ENCODE peak calls at places on chromosomes 12 and 14, in eight cellular contexts. One of them, this sample, is unnamed.

GRCh38 chr12:111769599-111769998 is 2.9 kb downstream of the ALDH2 start:
- DNase-seq in activated CD4-positive, alpha-beta T cell treated with anti-CD3 and anti-CD28 coated beads for 4 hours: no peak
- DNase-seq in NCI-H1417: no peak
- DNase-seq in D721Med: no peak
- DNase-seq in AG10803: no peak
- DNase-seq in activated T-helper 1 cell treated with anti-CD3 and anti-CD28 coated beads, Interleukin-12 subunit alpha, Interleukin-12 subunit beta, Interleukin-2, Interleukin-4 antibody, amounts not matched to agents 30 ng/mL and 10 ng/mL and 1 ng/mL, durations not matched to agents 14 hours and 24 hours and 36 hours: no peak
- DNase-seq in skeletal muscle cell: no peak
- DNase-seq in mucosa of gallbladder: no peak
- DNase-seq in this sample: no peak

GRCh38 chr12:54429014-54429471 is 10.0 kb upstream of the ITGA5 start:
- DNase-seq in skeletal muscle cell: no peak
- DNase-seq in activated T-helper 1 cell treated with anti-CD3 and anti-CD28 coated beads, Interleukin-12 subunit alpha, Interleukin-12 subunit beta, Interleukin-2, Interleukin-4 antibody, amounts not matched to agents 30 ng/mL and 10 ng/mL and 1 ng/mL, durations not matched to agents 14 hours and 24 hours and 36 hours: no peak
- DNase-seq in NCI-H1417: no peak
- DNase-seq in D721Med: no peak
- DNase-seq in activated CD4-positive, alpha-beta T cell treated with anti-CD3 and anti-CD28 coated beads for 4 hours: no peak
- DNase-seq in AG10803: no peak
- DNase-seq in mucosa of gallbladder: no peak
- DNase-seq in this sample: no peak

GRCh38 chr14:96122496-96122895 is 82.1 kb upstream of the BDKRB2 start:
- DNase-seq in AG10803: no peak
- DNase-seq in D721Med: no peak
- DNase-seq in mucosa of gallbladder: peak; percentile 36
- DNase-seq in activated CD4-positive, alpha-beta T cell treated with anti-CD3 and anti-CD28 coated beads for 4 hours: no peak
- DNase-seq in skeletal muscle cell: peak; percentile 66
- DNase-seq in activated T-helper 1 cell treated with anti-CD3 and anti-CD28 coated beads, Interleukin-12 subunit alpha, Interleukin-12 subunit beta, Interleukin-2, Interleukin-4 antibody, amounts not matched to agents 30 ng/mL and 10 ng/mL and 1 ng/mL, durations not matched to agents 14 hours and 24 hours and 36 hours: no peak
- DNase-seq in NCI-H1417: no peak
- DNase-seq in this sample: no peak

GRCh38 chr14:65164825-65165135 is 62.5 kb upstream of the MAX start:
- DNase-seq in activated CD4-positive, alpha-beta T cell treated with anti-CD3 and anti-CD28 coated beads for 4 hours: no peak
- DNase-seq in mucosa of gallbladder: no peak
- DNase-seq in NCI-H1417: no peak
- DNase-seq in skeletal muscle cell: no peak
- DNase-seq in D721Med: no peak
- DNase-seq in AG10803: no peak
- DNase-seq in activated T-helper 1 cell treated with anti-CD3 and anti-CD28 coated beads, Interleukin-12 subunit alpha, Interleukin-12 subunit beta, Interleukin-2, Interleukin-4 antibody, amounts not matched to agents 30 ng/mL and 10 ng/mL and 1 ng/mL, durations not matched to agents 14 hours and 24 hours and 36 hours: no peak
- DNase-seq in this sample: no peak

GRCh38 chr12:27673285-27673684 is 23.0 kb upstream of the REP15 start:
- DNase-seq in NCI-H1417: no peak
- DNase-seq in activated T-helper 1 cell treated with anti-CD3 and anti-CD28 coated beads, Interleukin-12 subunit alpha, Interleukin-12 subunit beta, Interleukin-2, Interleukin-4 antibody, amounts not matched to agents 30 ng/mL and 10 ng/mL and 1 ng/mL, durations not matched to agents 14 hours and 24 hours and 36 hours: no peak
- DNase-seq in D721Med: no peak
- DNase-seq in activated CD4-positive, alpha-beta T cell treated with anti-CD3 and anti-CD28 coated beads for 4 hours: no peak
- DNase-seq in skeletal muscle cell: no peak
- DNase-seq in AG10803: no peak
- DNase-seq in mucosa of gallbladder: no peak
- DNase-seq in this sample: no peak

GRCh38 chr14:70192915-70193314 is 4.2 kb upstream of the SLC8A3 start:
- DNase-seq in skeletal muscle cell: no peak
- DNase-seq in D721Med: no peak
- DNase-seq in activated T-helper 1 cell treated with anti-CD3 and anti-CD28 coated beads, Interleukin-12 subunit alpha, Interleukin-12 subunit beta, Interleukin-2, Interleukin-4 antibody, amounts not matched to agents 30 ng/mL and 10 ng/mL and 1 ng/mL, durations not matched to agents 14 hours and 24 hours and 36 hours: no peak
- DNase-seq in activated CD4-positive, alpha-beta T cell treated with anti-CD3 and anti-CD28 coated beads for 4 hours: no peak
- DNase-seq in NCI-H1417: no peak
- DNase-seq in AG10803: no peak
- DNase-seq in mucosa of gallbladder: no peak
- DNase-seq in this sample: no peak

GRCh38 chr12:108955225-108955835 is 65.5 kb downstream of the SVOP start:
- DNase-seq in activated CD4-positive, alpha-beta T cell treated with anti-CD3 and anti-CD28 coated beads for 4 hours: no peak
- DNase-seq in D721Med: no peak
- DNase-seq in skeletal muscle cell: peak; percentile 8
- DNase-seq in activated T-helper 1 cell treated with anti-CD3 and anti-CD28 coated beads, Interleukin-12 subunit alpha, Interleukin-12 subunit beta, Interleukin-2, Interleukin-4 antibody, amounts not matched to agents 30 ng/mL and 10 ng/mL and 1 ng/mL, durations not matched to agents 14 hours and 24 hours and 36 hours: no peak
- DNase-seq in mucosa of gallbladder: no peak
- DNase-seq in NCI-H1417: peak; percentile 99
- DNase-seq in AG10803: peak; percentile 31
- DNase-seq in this sample: peak; percentile 32

GRCh38 chr12:22797686-22798085 is 172.7 kb downstream of the ETNK1 start:
- DNase-seq in activated CD4-positive, alpha-beta T cell treated with anti-CD3 and anti-CD28 coated beads for 4 hours: no peak
- DNase-seq in AG10803: no peak
- DNase-seq in NCI-H1417: no peak
- DNase-seq in activated T-helper 1 cell treated with anti-CD3 and anti-CD28 coated beads, Interleukin-12 subunit alpha, Interleukin-12 subunit beta, Interleukin-2, Interleukin-4 antibody, amounts not matched to agents 30 ng/mL and 10 ng/mL and 1 ng/mL, durations not matched to agents 14 hours and 24 hours and 36 hours: no peak
- DNase-seq in D721Med: no peak
- DNase-seq in skeletal muscle cell: no peak
- DNase-seq in mucosa of gallbladder: no peak
- DNase-seq in this sample: no peak

GRCh38 chr12:39236994-39237393 is 205.9 kb downstream of the KIF21A start:
- DNase-seq in D721Med: no peak
- DNase-seq in mucosa of gallbladder: no peak
- DNase-seq in activated CD4-positive, alpha-beta T cell treated with anti-CD3 and anti-CD28 coated beads for 4 hours: no peak
- DNase-seq in skeletal muscle cell: no peak
- DNase-seq in AG10803: peak; percentile 14
- DNase-seq in activated T-helper 1 cell treated with anti-CD3 and anti-CD28 coated beads, Interleukin-12 subunit alpha, Interleukin-12 subunit beta, Interleukin-2, Interleukin-4 antibody, amounts not matched to agents 30 ng/mL and 10 ng/mL and 1 ng/mL, durations not matched to agents 14 hours and 24 hours and 36 hours: no peak
- DNase-seq in NCI-H1417: no peak
- DNase-seq in this sample: no peak

GRCh38 chr12:127761880-127762279 is 505.1 kb upstream of the TMEM132C start:
- DNase-seq in NCI-H1417: no peak
- DNase-seq in activated T-helper 1 cell treated with anti-CD3 and anti-CD28 coated beads, Interleukin-12 subunit alpha, Interleukin-12 subunit beta, Interleukin-2, Interleukin-4 antibody, amounts not matched to agents 30 ng/mL and 10 ng/mL and 1 ng/mL, durations not matched to agents 14 hours and 24 hours and 36 hours: no peak
- DNase-seq in D721Med: no peak
- DNase-seq in activated CD4-positive, alpha-beta T cell treated with anti-CD3 and anti-CD28 coated beads for 4 hours: no peak
- DNase-seq in AG10803: no peak
- DNase-seq in skeletal muscle cell: no peak
- DNase-seq in mucosa of gallbladder: no peak
- DNase-seq in this sample: no peak

GRCh38 chr14:64990291-64990690 is 3.6 kb downstream of the FNTB start:
- DNase-seq in NCI-H1417: no peak
- DNase-seq in mucosa of gallbladder: no peak
- DNase-seq in activated CD4-positive, alpha-beta T cell treated with anti-CD3 and anti-CD28 coated beads for 4 hours: no peak
- DNase-seq in skeletal muscle cell: no peak
- DNase-seq in D721Med: no peak
- DNase-seq in AG10803: no peak
- DNase-seq in activated T-helper 1 cell treated with anti-CD3 and anti-CD28 coated beads, Interleukin-12 subunit alpha, Interleukin-12 subunit beta, Interleukin-2, Interleukin-4 antibody, amounts not matched to agents 30 ng/mL and 10 ng/mL and 1 ng/mL, durations not matched to agents 14 hours and 24 hours and 36 hours: no peak
- DNase-seq in this sample: no peak

GRCh38 chr14:70987042-70987441 is 79.8 kb downstream of the PCNX1 start:
- DNase-seq in activated CD4-positive, alpha-beta T cell treated with anti-CD3 and anti-CD28 coated beads for 4 hours: no peak
- DNase-seq in D721Med: no peak
- DNase-seq in mucosa of gallbladder: no peak
- DNase-seq in AG10803: no peak
- DNase-seq in activated T-helper 1 cell treated with anti-CD3 and anti-CD28 coated beads, Interleukin-12 subunit alpha, Interleukin-12 subunit beta, Interleukin-2, Interleukin-4 antibody, amounts not matched to agents 30 ng/mL and 10 ng/mL and 1 ng/mL, durations not matched to agents 14 hours and 24 hours and 36 hours: no peak
- DNase-seq in NCI-H1417: no peak
- DNase-seq in skeletal muscle cell: no peak
- DNase-seq in this sample: no peak

GRCh38 chr12:7460375-7461259 is 16.7 kb upstream of the CD163L1 start:
- DNase-seq in skeletal muscle cell: no peak
- DNase-seq in activated T-helper 1 cell treated with anti-CD3 and anti-CD28 coated beads, Interleukin-12 subunit alpha, Interleukin-12 subunit beta, Interleukin-2, Interleukin-4 antibody, amounts not matched to agents 30 ng/mL and 10 ng/mL and 1 ng/mL, durations not matched to agents 14 hours and 24 hours and 36 hours: peak; percentile 11
- DNase-seq in activated CD4-positive, alpha-beta T cell treated with anti-CD3 and anti-CD28 coated beads for 4 hours: peak; percentile 14
- DNase-seq in AG10803: peak; percentile 44
- DNase-seq in mucosa of gallbladder: peak; percentile 58
- DNase-seq in NCI-H1417: peak; percentile 1
- DNase-seq in D721Med: peak; percentile 23
- DNase-seq in this sample: no peak

This sample was measured in adrenal gland.